ENCODE peak calls at places on chromosomes 13 and 19, in nine cellular contexts. One of them, this sample, is unnamed.

GRCh38 chr19:31448221-31448657 is 99.0 kb upstream of the TSHZ3 start:
- DNase-seq in neural progenitor cell: no peak
- DNase-seq in dorsolateral prefrontal cortex: peak
- DNase-seq in PC-9: no peak
- DNase-seq in tibial artery: no peak
- DNase-seq in right lobe of liver: no peak
- DNase-seq in colonic mucosa: peak
- DNase-seq in Peyer's patch: no peak
- DNase-seq in PC-3: no peak
- DNase-seq in this sample: no peak

GRCh38 chr13:84543976-84544375 is 661.7 kb upstream of the SLITRK1 start:
- DNase-seq in neural progenitor cell: no peak
- DNase-seq in dorsolateral prefrontal cortex: no peak
- DNase-seq in PC-9: no peak
- DNase-seq in tibial artery: no peak
- DNase-seq in right lobe of liver: no peak
- DNase-seq in colonic mucosa: no peak
- DNase-seq in Peyer's patch: no peak
- DNase-seq in PC-3: no peak
- DNase-seq in this sample: no peak

GRCh38 chr19:45922281-45922680 is 7.7 kb upstream of the NANOS2 start:
- DNase-seq in neural progenitor cell: peak
- DNase-seq in dorsolateral prefrontal cortex: no peak
- DNase-seq in PC-9: no peak
- DNase-seq in tibial artery: no peak
- DNase-seq in right lobe of liver: no peak
- DNase-seq in colonic mucosa: no peak
- DNase-seq in Peyer's patch: no peak
- DNase-seq in PC-3: peak
- DNase-seq in this sample: no peak

GRCh38 chr19:2394054-2394668 is 33.2 kb downstream of the TIMM13 start:
- DNase-seq in neural progenitor cell: no peak
- DNase-seq in dorsolateral prefrontal cortex: no peak
- DNase-seq in PC-9: no peak
- DNase-seq in tibial artery: no peak
- DNase-seq in right lobe of liver: no peak
- DNase-seq in colonic mucosa: peak
- DNase-seq in Peyer's patch: peak
- DNase-seq in PC-3: no peak
- DNase-seq in this sample: no peak

GRCh38 chr13:43411741-43412140 is 375.0 kb downstream of the ENOX1 start:
- DNase-seq in neural progenitor cell: no peak
- DNase-seq in dorsolateral prefrontal cortex: peak
- DNase-seq in PC-9: no peak
- DNase-seq in tibial artery: no peak
- DNase-seq in right lobe of liver: no peak
- DNase-seq in colonic mucosa: no peak
- DNase-seq in Peyer's patch: no peak
- DNase-seq in PC-3: no peak
- DNase-seq in this sample: peak

GRCh38 chr13:58682616-58683015 is 1051.1 kb downstream of the PCDH17 start:
- DNase-seq in neural progenitor cell: no peak
- DNase-seq in dorsolateral prefrontal cortex: no peak
- DNase-seq in PC-9: no peak
- DNase-seq in tibial artery: no peak
- DNase-seq in right lobe of liver: no peak
- DNase-seq in colonic mucosa: no peak
- DNase-seq in Peyer's patch: no peak
- DNase-seq in PC-3: no peak
- DNase-seq in this sample: no peak

GRCh38 chr13:50357586-50358118 is 342.4 kb downstream of the KCNRG start:
- DNase-seq in neural progenitor cell: no peak
- DNase-seq in dorsolateral prefrontal cortex: no peak
- DNase-seq in PC-9: peak
- DNase-seq in tibial artery: no peak
- DNase-seq in right lobe of liver: no peak
- DNase-seq in colonic mucosa: no peak
- DNase-seq in Peyer's patch: no peak
- DNase-seq in PC-3: peak
- DNase-seq in this sample: no peak

GRCh38 chr19:34172661-34173144 is 399 bp downstream of the LSM14A start:
- DNase-seq in neural progenitor cell: peak
- DNase-seq in dorsolateral prefrontal cortex: no peak
- DNase-seq in PC-9: no peak
- DNase-seq in tibial artery: no peak
- DNase-seq in right lobe of liver: no peak
- DNase-seq in colonic mucosa: no peak
- DNase-seq in Peyer's patch: peak
- DNase-seq in PC-3: no peak
- DNase-seq in this sample: no peak

GRCh38 chr13:49603318-49603717 is 18.0 kb upstream of the RCBTB1 start:
- DNase-seq in neural progenitor cell: no peak
- DNase-seq in dorsolateral prefrontal cortex: no peak
- DNase-seq in PC-9: no peak
- DNase-seq in tibial artery: no peak
- DNase-seq in right lobe of liver: no peak
- DNase-seq in colonic mucosa: no peak
- DNase-seq in Peyer's patch: no peak
- DNase-seq in PC-3: no peak
- DNase-seq in this sample: no peak

GRCh38 chr13:53691417-53691816 is 662.8 kb downstream of the OLFM4 start:
- DNase-seq in neural progenitor cell: no peak
- DNase-seq in dorsolateral prefrontal cortex: no peak
- DNase-seq in PC-9: no peak
- DNase-seq in tibial artery: no peak
- DNase-seq in right lobe of liver: no peak
- DNase-seq in colonic mucosa: no peak
- DNase-seq in Peyer's patch: no peak
- DNase-seq in PC-3: no peak
- DNase-seq in this sample: no peak

GRCh38 chr19:6103217-6103644 is 7.1 kb downstream of the RFX2 start:
- DNase-seq in neural progenitor cell: no peak
- DNase-seq in dorsolateral prefrontal cortex: no peak
- DNase-seq in PC-9: no peak
- DNase-seq in tibial artery: peak
- DNase-seq in right lobe of liver: peak
- DNase-seq in colonic mucosa: no peak
- DNase-seq in Peyer's patch: no peak
- DNase-seq in PC-3: peak
- DNase-seq in this sample: peak
- H3K27ac ChIP-seq in neural progenitor cell: no peak
- H3K27ac ChIP-seq in dorsolateral prefrontal cortex: peak
- H3K27ac ChIP-seq in PC-9: no peak
- H3K27ac ChIP-seq in tibial artery: peak
- H3K27ac ChIP-seq in right lobe of liver: no peak
- H3K27ac ChIP-seq in colonic mucosa: no peak
- H3K27ac ChIP-seq in Peyer's patch: no peak
- H3K27ac ChIP-seq in PC-3: no peak
- H3K27ac ChIP-seq in this sample: no peak

DNA sequence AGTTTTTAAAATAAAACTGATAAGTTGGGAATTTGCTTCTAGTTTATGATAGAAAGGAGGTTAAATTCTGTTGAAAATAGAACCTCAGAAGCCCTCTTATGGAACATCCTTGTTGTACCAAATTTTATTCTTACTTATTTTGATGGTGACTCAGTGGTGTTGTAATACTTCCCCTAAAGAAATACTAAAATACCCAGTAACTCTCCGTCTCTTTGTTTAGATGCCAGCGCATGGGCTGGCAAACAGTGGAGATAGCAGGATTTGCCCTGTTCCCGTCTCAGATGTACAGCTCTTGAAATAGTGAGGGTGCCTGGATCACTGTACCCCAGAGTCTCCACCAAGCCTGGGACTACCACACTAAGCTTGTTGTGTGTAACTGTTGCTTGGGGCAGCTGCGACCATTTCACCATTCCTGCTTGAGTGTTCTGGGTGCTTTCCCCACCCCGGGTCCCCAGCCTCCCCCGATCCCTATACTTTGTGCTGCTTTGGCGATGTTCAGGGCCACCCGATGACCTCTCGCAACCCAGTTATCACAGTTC is 67.0 kb upstream of the TEX29 start:
- DNase-seq in neural progenitor cell: no peak
- DNase-seq in dorsolateral prefrontal cortex: no peak
- DNase-seq in PC-9: no peak
- DNase-seq in tibial artery: no peak
- DNase-seq in right lobe of liver: no peak
- DNase-seq in colonic mucosa: no peak
- DNase-seq in Peyer's patch: no peak
- DNase-seq in PC-3: no peak
- DNase-seq in this sample: no peak
- H3K27ac ChIP-seq in neural progenitor cell: no peak
- H3K27ac ChIP-seq in dorsolateral prefrontal cortex: no peak
- H3K27ac ChIP-seq in PC-9: no peak
- H3K27ac ChIP-seq in tibial artery: peak
- H3K27ac ChIP-seq in right lobe of liver: no peak
- H3K27ac ChIP-seq in colonic mucosa: no peak
- H3K27ac ChIP-seq in Peyer's patch: no peak
- H3K27ac ChIP-seq in PC-3: no peak
- H3K27ac ChIP-seq in this sample: no peak

DNA sequence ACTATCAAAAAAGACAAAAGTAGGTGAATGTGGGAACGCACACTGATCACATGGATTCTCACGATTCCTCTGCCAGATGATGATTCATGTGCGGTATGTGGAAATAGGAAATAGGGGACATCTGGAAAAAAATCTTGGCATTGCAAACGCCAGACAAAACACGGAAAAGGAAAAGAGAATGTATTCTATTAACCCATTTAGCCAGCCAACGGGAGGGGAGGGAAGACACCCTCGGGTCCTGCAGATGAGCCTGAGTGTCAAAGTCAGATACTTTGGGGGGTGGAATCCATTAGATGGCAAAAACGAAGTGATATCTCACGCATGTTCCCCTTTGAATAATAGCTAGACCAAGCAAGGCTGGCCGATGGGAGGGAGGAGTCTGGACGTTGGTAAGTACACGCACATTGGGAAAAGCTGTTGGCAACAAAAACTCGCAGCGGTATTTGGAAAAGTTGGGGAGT is 73.7 kb downstream of the COL4A1 start:
- DNase-seq in neural progenitor cell: no peak
- DNase-seq in dorsolateral prefrontal cortex: no peak
- DNase-seq in PC-9: no peak
- DNase-seq in tibial artery: peak
- DNase-seq in right lobe of liver: no peak
- DNase-seq in colonic mucosa: no peak
- DNase-seq in Peyer's patch: no peak
- DNase-seq in PC-3: peak
- DNase-seq in this sample: no peak
- H3K27ac ChIP-seq in neural progenitor cell: no peak
- H3K27ac ChIP-seq in dorsolateral prefrontal cortex: peak
- H3K27ac ChIP-seq in PC-9: no peak
- H3K27ac ChIP-seq in tibial artery: peak
- H3K27ac ChIP-seq in right lobe of liver: peak
- H3K27ac ChIP-seq in colonic mucosa: peak
- H3K27ac ChIP-seq in Peyer's patch: peak
- H3K27ac ChIP-seq in PC-3: peak
- H3K27ac ChIP-seq in this sample: no peak

GRCh38 chr13:114237415-114238112 is 2.9 kb downstream of the CDC16 start:
- DNase-seq in neural progenitor cell: no peak
- DNase-seq in dorsolateral prefrontal cortex: no peak
- DNase-seq in PC-9: no peak
- DNase-seq in tibial artery: no peak
- DNase-seq in right lobe of liver: no peak
- DNase-seq in colonic mucosa: no peak
- DNase-seq in Peyer's patch: no peak
- DNase-seq in PC-3: no peak
- DNase-seq in this sample: no peak
- H3K27ac ChIP-seq in neural progenitor cell: no peak
- H3K27ac ChIP-seq in dorsolateral prefrontal cortex: no peak
- H3K27ac ChIP-seq in PC-9: no peak
- H3K27ac ChIP-seq in tibial artery: no peak
- H3K27ac ChIP-seq in right lobe of liver: no peak
- H3K27ac ChIP-seq in colonic mucosa: no peak
- H3K27ac ChIP-seq in Peyer's patch: no peak
- H3K27ac ChIP-seq in PC-3: no peak
- H3K27ac ChIP-seq in this sample: no peak

DNA sequence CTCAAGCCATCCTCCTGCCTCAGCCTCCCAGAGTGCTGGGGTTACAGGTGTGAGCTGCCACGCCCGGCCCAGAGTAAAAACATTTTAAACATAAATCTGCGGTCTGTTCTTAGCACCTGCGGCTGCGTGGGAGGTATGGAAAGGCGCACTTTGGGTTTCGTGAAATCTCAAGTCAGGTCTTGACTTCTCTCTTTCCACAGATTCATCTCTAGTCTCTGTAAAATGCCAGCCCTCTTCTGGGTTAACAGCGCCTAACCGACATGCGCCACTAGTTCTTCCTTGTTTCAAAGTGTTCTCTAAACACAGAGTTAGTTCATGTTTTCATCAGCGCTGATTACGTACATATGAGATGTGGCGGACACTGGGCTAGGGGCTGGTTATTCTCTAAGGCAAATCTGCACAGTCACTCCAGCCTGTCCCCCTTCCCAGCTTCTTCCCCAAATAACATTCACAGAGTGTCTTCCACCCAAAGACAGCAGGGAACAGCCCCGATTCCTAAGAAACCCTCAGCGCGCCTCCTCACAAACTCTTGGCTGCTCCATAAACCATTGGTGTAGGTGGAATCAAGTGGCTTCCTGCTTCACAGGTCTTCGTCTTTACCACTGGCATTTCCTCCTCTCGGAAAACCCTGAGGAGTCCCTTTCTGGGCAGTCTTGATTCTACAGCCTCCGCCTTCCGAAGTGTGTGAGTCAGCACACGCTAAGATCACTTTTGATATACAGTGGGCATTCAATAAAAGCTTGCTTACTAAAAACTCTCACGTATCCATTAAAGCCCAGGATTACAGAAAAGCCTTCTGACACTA is 1.4 kb downstream of the PARP4 start:
- DNase-seq in neural progenitor cell: peak
- DNase-seq in dorsolateral prefrontal cortex: no peak
- DNase-seq in PC-9: peak
- DNase-seq in tibial artery: no peak
- DNase-seq in right lobe of liver: no peak
- DNase-seq in colonic mucosa: peak
- DNase-seq in Peyer's patch: peak
- DNase-seq in PC-3: peak
- DNase-seq in this sample: peak
- H3K27ac ChIP-seq in neural progenitor cell: no peak
- H3K27ac ChIP-seq in dorsolateral prefrontal cortex: peak
- H3K27ac ChIP-seq in PC-9: peak
- H3K27ac ChIP-seq in tibial artery: peak
- H3K27ac ChIP-seq in right lobe of liver: peak
- H3K27ac ChIP-seq in colonic mucosa: peak
- H3K27ac ChIP-seq in Peyer's patch: peak
- H3K27ac ChIP-seq in PC-3: peak
- H3K27ac ChIP-seq in this sample: no peak

DNA sequence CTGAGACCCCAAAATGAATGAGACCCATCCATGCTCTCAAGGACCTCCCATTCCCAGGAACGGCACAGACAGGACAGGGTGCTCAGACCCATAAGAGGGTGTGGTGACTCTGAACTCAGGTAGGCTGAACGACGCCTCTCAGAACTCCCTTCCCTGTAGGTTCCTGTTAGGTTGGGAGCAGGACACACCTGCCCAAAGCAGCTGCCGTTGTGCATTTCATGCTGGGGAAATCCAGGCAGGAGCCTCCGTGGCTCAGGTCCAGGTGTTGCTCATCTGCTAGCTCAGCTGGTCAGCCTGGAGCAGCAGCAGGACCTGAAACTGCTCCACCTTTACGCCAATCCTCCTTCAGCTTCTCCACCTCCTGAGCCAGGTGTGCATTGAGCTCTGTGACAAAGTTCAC is 19.1 kb upstream of the TEX101 start:
- DNase-seq in neural progenitor cell: no peak
- DNase-seq in dorsolateral prefrontal cortex: no peak
- DNase-seq in PC-9: peak
- DNase-seq in tibial artery: no peak
- DNase-seq in right lobe of liver: no peak
- DNase-seq in colonic mucosa: peak
- DNase-seq in Peyer's patch: no peak
- DNase-seq in PC-3: peak
- DNase-seq in this sample: no peak
- H3K27ac ChIP-seq in neural progenitor cell: no peak
- H3K27ac ChIP-seq in dorsolateral prefrontal cortex: no peak
- H3K27ac ChIP-seq in PC-9: no peak
- H3K27ac ChIP-seq in tibial artery: no peak
- H3K27ac ChIP-seq in right lobe of liver: no peak
- H3K27ac ChIP-seq in colonic mucosa: no peak
- H3K27ac ChIP-seq in Peyer's patch: no peak
- H3K27ac ChIP-seq in PC-3: no peak
- H3K27ac ChIP-seq in this sample: no peak

This sample was measured in substantia nigra.